ENCODE peak calls at places on chromosomes 3 and 15, in five cellular contexts. T is neuronal stem cell, W is EL, P is A549, G is hepatic stellate cell. I is an unnamed sample.

GRCh38 chr15:99909914-99910313 is 176.7 kb upstream of the LYSMD4 start:
- DNase-seq in T (no peak), W (no peak), P (no peak), G (no peak), I (no peak)

GRCh38 chr3:197083486-197083885 is 53.9 kb upstream of the MELTF start:
- DNase-seq in T (no peak), W (peak), P (peak), G (peak), I (no peak)

GRCh38 chr3:138877246-138877645 is 42.5 kb upstream of the PIK3CB start:
- DNase-seq in T (no peak), W (no peak), P (no peak), G (no peak), I (no peak)

GRCh38 chr3:50396502-50396901 is 37.2 kb upstream of the TMEM115 start:
- DNase-seq in T (no peak), W (no peak), P (no peak), G (no peak), I (no peak)

GRCh38 chr15:31274496-31275330 is 51.9 kb upstream of the KLF13 start:
- DNase-seq in T (no peak), W (no peak), P (no peak), G (no peak), I (no peak)

GRCh38 chr3:17806201-17806600 is 63.8 kb upstream of the TBC1D5 start:
- DNase-seq in T (no peak), W (no peak), P (no peak), G (no peak), I (no peak)

GRCh38 chr15:64045774-64046346 is 425 bp downstream of the DAPK2 start:
- DNase-seq in T (peak), W (no peak), P (peak), G (no peak), I (no peak)

GRCh38 chr3:81198766-81199165 is 562.7 kb downstream of the GBE1 start:
- DNase-seq in T (no peak), W (peak), P (no peak), G (no peak), I (no peak)